ENCODE peak calls at places on chromosomes 6 and 20, in four cellular contexts. One of them, this sample, is unnamed.

GRCh38 chr20:38117635-38118034 is 47.4 kb downstream of the TGM2 start:
- DNase-seq in heart left ventricle: no peak
- DNase-seq in ovary: no peak
- DNase-seq in CD8-positive, alpha-beta T cell: no peak
- DNase-seq in this sample: peak

GRCh38 chr6:23316131-23316530 is 746.8 kb downstream of the HDGFL1 start:
- DNase-seq in ovary: no peak
- DNase-seq in CD8-positive, alpha-beta T cell: no peak
- DNase-seq in heart left ventricle: no peak
- DNase-seq in this sample: peak

GRCh38 chr6:159013229-159013628 is 13.2 kb upstream of the RSPH3 start:
- DNase-seq in heart left ventricle: no peak
- DNase-seq in ovary: no peak
- DNase-seq in CD8-positive, alpha-beta T cell: no peak
- DNase-seq in this sample: no peak

GRCh38 chr6:37491161-37491829 is 8.4 kb downstream of the CCDC167 start:
- DNase-seq in heart left ventricle: no peak
- DNase-seq in ovary: no peak
- DNase-seq in CD8-positive, alpha-beta T cell: no peak
- DNase-seq in this sample: no peak

GRCh38 chr6:20487669-20488375 is 46.4 kb upstream of the CDKAL1 start:
- DNase-seq in ovary: no peak
- DNase-seq in heart left ventricle: no peak
- DNase-seq in CD8-positive, alpha-beta T cell: no peak
- DNase-seq in this sample: peak

GRCh38 chr20:63696628-63697356 is at the start of gene TNFRSF6B:
- DNase-seq in ovary: peak
- DNase-seq in heart left ventricle: peak
- DNase-seq in CD8-positive, alpha-beta T cell: no peak
- DNase-seq in this sample: no peak

GRCh38 chr6:21740719-21741118 is 147.2 kb downstream of the SOX4 start:
- DNase-seq in heart left ventricle: no peak
- DNase-seq in ovary: no peak
- DNase-seq in CD8-positive, alpha-beta T cell: no peak
- DNase-seq in this sample: peak

GRCh38 chr6:144305985-144306384 is 20.9 kb downstream of the UTRN start:
- DNase-seq in CD8-positive, alpha-beta T cell: peak
- DNase-seq in heart left ventricle: no peak
- DNase-seq in ovary: no peak
- DNase-seq in this sample: peak

GRCh38 chr20:44900231-44900854 is 9.5 kb upstream of the PABPC1L start:
- DNase-seq in ovary: no peak
- DNase-seq in heart left ventricle: no peak
- DNase-seq in CD8-positive, alpha-beta T cell: no peak
- DNase-seq in this sample: no peak

GRCh38 chr6:5249451-5250122 is 11.2 kb downstream of the LYRM4 start:
- DNase-seq in CD8-positive, alpha-beta T cell: no peak
- DNase-seq in heart left ventricle: no peak
- DNase-seq in ovary: no peak
- DNase-seq in this sample: peak

GRCh38 chr6:34867484-34867883 is 20.4 kb downstream of the TAF11 start:
- DNase-seq in heart left ventricle: no peak
- DNase-seq in ovary: no peak
- DNase-seq in CD8-positive, alpha-beta T cell: no peak
- DNase-seq in this sample: peak

GRCh38 chr6:8881663-8882062 is 446.3 kb upstream of the SLC35B3 start:
- DNase-seq in ovary: no peak
- DNase-seq in heart left ventricle: no peak
- DNase-seq in CD8-positive, alpha-beta T cell: no peak
- DNase-seq in this sample: no peak

GRCh38 chr20:4014031-4014474 is 1.3 kb downstream of the RNF24 start:
- DNase-seq in ovary: no peak
- DNase-seq in heart left ventricle: no peak
- DNase-seq in CD8-positive, alpha-beta T cell: peak
- DNase-seq in this sample: peak

GRCh38 chr6:43668151-43669028 is 19.2 kb downstream of the MRPS18A start:
- DNase-seq in CD8-positive, alpha-beta T cell: peak
- DNase-seq in ovary: peak
- DNase-seq in heart left ventricle: peak
- DNase-seq in this sample: peak

GRCh38 chr6:131029661-131030297 is 33.3 kb downstream of the EPB41L2 start:
- DNase-seq in CD8-positive, alpha-beta T cell: no peak
- DNase-seq in heart left ventricle: peak
- DNase-seq in ovary: no peak
- DNase-seq in this sample: peak

GRCh38 chr20:62599216-62600110 is 42.8 kb upstream of the SLCO4A1 start:
- DNase-seq in ovary: no peak
- DNase-seq in heart left ventricle: peak
- DNase-seq in CD8-positive, alpha-beta T cell: no peak
- DNase-seq in this sample: no peak

DNA sequence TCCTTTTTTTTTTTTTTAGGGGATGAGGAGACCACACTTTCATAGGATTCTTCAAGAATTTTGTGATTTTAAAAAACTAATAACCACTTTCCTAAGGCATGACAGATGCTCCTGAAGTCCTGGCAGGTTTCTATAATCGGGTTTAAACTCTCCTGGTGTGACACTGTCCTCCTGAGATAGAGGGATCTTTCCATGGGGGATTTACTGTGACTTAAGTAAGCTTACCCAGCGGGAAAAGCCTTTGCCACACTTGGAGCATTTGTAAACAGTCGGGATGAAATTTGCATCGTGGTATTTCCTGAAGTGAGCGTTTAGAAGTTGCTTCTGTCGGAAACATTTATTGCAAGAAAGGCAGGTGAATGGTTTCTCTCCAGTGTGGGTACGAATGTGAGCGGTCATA is 16.6 kb downstream of the CTCFL start:
- DNase-seq in ovary: no peak
- DNase-seq in heart left ventricle: no peak
- DNase-seq in CD8-positive, alpha-beta T cell: no peak
- DNase-seq in this sample: no peak
- TF ChIP-seq CTCF in ovary: no peak
- TF ChIP-seq CTCF in heart left ventricle: no peak
- TF ChIP-seq CTCF in CD8-positive, alpha-beta T cell: no peak
- TF ChIP-seq CTCF in this sample: no peak

GRCh38 chr20:36463212-36464061 is 77.9 kb upstream of the MYL9 start:
- DNase-seq in CD8-positive, alpha-beta T cell: no peak
- DNase-seq in ovary: no peak
- DNase-seq in heart left ventricle: no peak
- DNase-seq in this sample: no peak
- H3K4me3 ChIP-seq in CD8-positive, alpha-beta T cell: peak
- H3K4me3 ChIP-seq in ovary: peak
- H3K4me3 ChIP-seq in heart left ventricle: peak
- H3K4me3 ChIP-seq in this sample: peak

GRCh38 chr20:52943185-52943841 is 28.8 kb upstream of the TSHZ2 start:
- DNase-seq in ovary: no peak
- DNase-seq in CD8-positive, alpha-beta T cell: no peak
- DNase-seq in heart left ventricle: no peak
- DNase-seq in this sample: peak

GRCh38 chr20:52936368-52936986 is 35.7 kb upstream of the TSHZ2 start:
- DNase-seq in CD8-positive, alpha-beta T cell: no peak
- DNase-seq in heart left ventricle: no peak
- DNase-seq in ovary: no peak
- DNase-seq in this sample: no peak

GRCh38 chr20:52941803-52942202 is 30.4 kb upstream of the TSHZ2 start:
- DNase-seq in heart left ventricle: no peak
- DNase-seq in ovary: no peak
- DNase-seq in CD8-positive, alpha-beta T cell: no peak
- DNase-seq in this sample: no peak

GRCh38 chr20:52933867-52934266 is 38.3 kb upstream of the TSHZ2 start:
- DNase-seq in CD8-positive, alpha-beta T cell: no peak
- DNase-seq in ovary: no peak
- DNase-seq in heart left ventricle: no peak
- DNase-seq in this sample: no peak

DNA sequence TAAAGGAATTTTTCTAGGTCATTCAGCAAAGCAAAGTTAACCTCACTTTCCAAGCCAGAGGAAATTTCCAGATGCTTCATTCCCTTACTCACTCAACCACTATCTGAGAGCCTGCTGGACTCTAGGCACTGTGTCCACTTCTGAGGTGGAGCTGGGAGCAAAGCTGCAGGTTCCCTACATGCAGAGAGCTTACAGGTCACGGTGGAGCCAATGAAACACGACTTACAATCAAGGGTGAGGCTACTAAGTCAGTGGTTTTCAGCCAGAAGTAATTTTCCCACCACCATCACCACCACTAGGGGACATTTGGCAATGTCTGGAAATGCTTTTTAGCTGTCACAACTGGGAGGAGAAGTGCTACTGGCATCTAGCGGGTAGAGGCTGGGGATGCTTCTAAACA is 34.5 kb upstream of the TSHZ2 start:
- DNase-seq in CD8-positive, alpha-beta T cell: no peak
- DNase-seq in ovary: no peak
- DNase-seq in heart left ventricle: no peak
- DNase-seq in this sample: peak
- TF ChIP-seq CTCF in CD8-positive, alpha-beta T cell: no peak
- TF ChIP-seq CTCF in ovary: no peak
- TF ChIP-seq CTCF in heart left ventricle: no peak
- TF ChIP-seq CTCF in this sample: no peak

GRCh38 chr6:26232306-26232949 is 132.6 kb upstream of the BTN3A2 start:
- DNase-seq in CD8-positive, alpha-beta T cell: no peak
- DNase-seq in heart left ventricle: no peak
- DNase-seq in ovary: no peak
- DNase-seq in this sample: no peak

GRCh38 chr6:26235240-26235730 is 129.7 kb upstream of the BTN3A2 start:
- DNase-seq in heart left ventricle: no peak
- DNase-seq in CD8-positive, alpha-beta T cell: no peak
- DNase-seq in ovary: no peak
- DNase-seq in this sample: peak

GRCh38 chr6:26232950-26233607 is 131.9 kb upstream of the BTN3A2 start:
- DNase-seq in CD8-positive, alpha-beta T cell: peak
- DNase-seq in ovary: no peak
- DNase-seq in heart left ventricle: no peak
- DNase-seq in this sample: peak

GRCh38 chr6:26234421-26235239 is 130.4 kb upstream of the BTN3A2 start:
- DNase-seq in heart left ventricle: peak
- DNase-seq in ovary: no peak
- DNase-seq in CD8-positive, alpha-beta T cell: peak
- DNase-seq in this sample: peak

DNA sequence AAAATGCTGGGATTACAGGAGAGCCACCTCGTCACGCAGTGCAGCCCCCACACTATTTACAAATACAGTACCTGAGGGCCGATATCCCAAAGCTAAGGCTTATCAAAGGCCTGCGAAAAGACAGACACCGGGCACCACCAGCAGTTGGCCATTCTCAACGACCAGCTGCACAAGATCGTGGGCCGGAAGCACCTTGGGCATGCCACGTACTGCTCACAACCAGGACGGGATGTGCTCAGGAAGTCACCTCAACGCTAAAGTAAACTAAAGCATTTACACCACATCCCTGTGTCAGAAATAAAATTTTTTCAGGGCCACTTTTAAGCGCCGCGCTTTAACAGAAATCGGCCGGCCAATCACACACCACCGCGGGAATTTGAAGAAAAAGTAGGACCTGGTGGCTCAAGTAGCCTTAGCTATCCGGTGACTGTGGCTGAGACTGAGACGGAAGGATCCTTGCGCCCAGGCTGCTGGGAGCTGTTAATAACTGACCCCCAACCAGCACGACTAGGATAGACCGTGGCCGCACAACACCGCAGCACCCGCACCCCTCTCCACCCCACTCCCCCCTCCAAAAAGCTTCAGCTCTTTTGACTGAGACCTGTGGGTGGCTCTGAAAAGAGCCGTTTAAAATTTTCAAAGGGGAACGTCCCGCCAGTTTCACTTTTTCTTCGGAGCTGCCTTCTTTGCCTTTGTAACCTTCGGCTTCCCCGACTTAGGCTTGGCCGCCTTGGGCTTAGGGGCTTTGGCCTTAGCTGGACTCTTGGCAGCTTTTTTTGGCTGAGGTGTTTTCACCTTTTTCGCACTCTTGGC is 131.2 kb upstream of the BTN3A2 start:
- DNase-seq in heart left ventricle: peak
- DNase-seq in ovary: no peak
- DNase-seq in CD8-positive, alpha-beta T cell: peak
- DNase-seq in this sample: peak
- H3K4me3 ChIP-seq in heart left ventricle: peak
- H3K4me3 ChIP-seq in ovary: peak
- H3K4me3 ChIP-seq in CD8-positive, alpha-beta T cell: peak
- H3K4me3 ChIP-seq in this sample: peak

GRCh38 chr20:54456972-54457371 is 18.4 kb upstream of the DOK5 start:
- DNase-seq in CD8-positive, alpha-beta T cell: no peak
- DNase-seq in heart left ventricle: no peak
- DNase-seq in ovary: no peak
- DNase-seq in this sample: no peak
- TF ChIP-seq CTCF in CD8-positive, alpha-beta T cell: no peak
- TF ChIP-seq CTCF in heart left ventricle: peak
- TF ChIP-seq CTCF in ovary: no peak
- TF ChIP-seq CTCF in this sample: peak

GRCh38 chr20:5150226-5151076 is 23.6 kb downstream of the CDS2 start:
- DNase-seq in heart left ventricle: peak
- DNase-seq in CD8-positive, alpha-beta T cell: no peak
- DNase-seq in ovary: no peak
- DNase-seq in this sample: peak

GRCh38 chr20:5153152-5153467 is 26.3 kb downstream of the CDS2 start:
- DNase-seq in ovary: no peak
- DNase-seq in heart left ventricle: no peak
- DNase-seq in CD8-positive, alpha-beta T cell: no peak
- DNase-seq in this sample: no peak

GRCh38 chr20:5148581-5148980 is 21.8 kb downstream of the CDS2 start:
- DNase-seq in CD8-positive, alpha-beta T cell: no peak
- DNase-seq in heart left ventricle: no peak
- DNase-seq in ovary: no peak
- DNase-seq in this sample: no peak

GRCh38 chr20:5147193-5147592 is 20.4 kb downstream of the CDS2 start:
- DNase-seq in CD8-positive, alpha-beta T cell: no peak
- DNase-seq in ovary: no peak
- DNase-seq in heart left ventricle: no peak
- DNase-seq in this sample: no peak

DNA sequence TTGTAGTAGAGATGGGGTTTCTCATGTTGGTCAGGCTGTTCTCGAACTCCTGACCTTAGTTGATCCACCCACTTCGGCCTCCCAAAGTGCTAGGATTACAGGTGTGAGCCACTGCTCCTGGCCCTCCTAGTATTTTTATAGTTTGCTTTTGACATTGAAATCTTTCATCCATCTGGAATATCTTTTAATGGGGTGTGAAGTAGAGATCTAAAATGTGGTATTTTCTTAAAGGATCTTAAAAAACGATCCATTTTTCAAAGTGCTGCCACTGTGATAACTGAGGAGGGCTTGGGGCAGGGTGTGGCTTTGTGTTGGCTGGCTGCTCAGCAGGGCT is 23.1 kb downstream of the CDS2 start:
- DNase-seq in CD8-positive, alpha-beta T cell: no peak
- DNase-seq in heart left ventricle: no peak
- DNase-seq in ovary: no peak
- DNase-seq in this sample: no peak
- H3K4me3 ChIP-seq in CD8-positive, alpha-beta T cell: no peak
- H3K4me3 ChIP-seq in heart left ventricle: no peak
- H3K4me3 ChIP-seq in ovary: no peak
- H3K4me3 ChIP-seq in this sample: no peak

GRCh38 chr6:121222656-121223055 is 111.6 kb downstream of the TBC1D32 start:
- DNase-seq in heart left ventricle: no peak
- DNase-seq in CD8-positive, alpha-beta T cell: no peak
- DNase-seq in ovary: no peak
- DNase-seq in this sample: peak
- TF ChIP-seq CTCF in heart left ventricle: no peak
- TF ChIP-seq CTCF in CD8-positive, alpha-beta T cell: no peak
- TF ChIP-seq CTCF in ovary: no peak
- TF ChIP-seq CTCF in this sample: peak

This sample was measured in choroid plexus epithelial cell.